ENCODE peak calls at places on chromosomes 16 and 17, in five cellular contexts. J is endothelial cell of umbilical vein, O is sigmoid colon, Y is IMR-90, V is testis. I is an unnamed sample.

GRCh38 chr17:12808723-12809122 is 19.4 kb downstream of the ARHGAP44 start:
- DNase-seq in J (no peak), O (no peak), Y (no peak), V (no peak), I (no peak)

GRCh38 chr16:21088646-21089538 is 61.8 kb downstream of the DNAH3 start:
- DNase-seq in J (no peak), O (no peak), Y (peak), V (no peak), I (no peak)

GRCh38 chr16:54054237-54054780 is 232.3 kb downstream of the IRX3 start:
- DNase-seq in J (no peak), O (no peak), Y (no peak), V (no peak), I (no peak)

GRCh38 chr16:56643080-56643778 is 4.8 kb downstream of the MT1A start:
- DNase-seq in J (no peak), O (peak), Y (no peak), V (peak), I (peak)

GRCh38 chr16:79767597-79768280 is 167.2 kb upstream of the MAF start:
- DNase-seq in J (no peak), O (no peak), Y (no peak), V (peak), I (no peak)

GRCh38 chr16:87166321-87166720 is 150.9 kb downstream of the C16orf95 start:
- DNase-seq in J (no peak), O (no peak), Y (no peak), V (no peak), I (no peak)

GRCh38 chr17:50712641-50713296 is 5.1 kb upstream of the ANKRD40 start:
- DNase-seq in J (no peak), O (no peak), Y (no peak), V (no peak), I (no peak)

GRCh38 chr17:46995841-46996571 is 17.0 kb upstream of the RPRML start:
- DNase-seq in J (peak), O (no peak), Y (peak), V (no peak), I (no peak)

DNA sequence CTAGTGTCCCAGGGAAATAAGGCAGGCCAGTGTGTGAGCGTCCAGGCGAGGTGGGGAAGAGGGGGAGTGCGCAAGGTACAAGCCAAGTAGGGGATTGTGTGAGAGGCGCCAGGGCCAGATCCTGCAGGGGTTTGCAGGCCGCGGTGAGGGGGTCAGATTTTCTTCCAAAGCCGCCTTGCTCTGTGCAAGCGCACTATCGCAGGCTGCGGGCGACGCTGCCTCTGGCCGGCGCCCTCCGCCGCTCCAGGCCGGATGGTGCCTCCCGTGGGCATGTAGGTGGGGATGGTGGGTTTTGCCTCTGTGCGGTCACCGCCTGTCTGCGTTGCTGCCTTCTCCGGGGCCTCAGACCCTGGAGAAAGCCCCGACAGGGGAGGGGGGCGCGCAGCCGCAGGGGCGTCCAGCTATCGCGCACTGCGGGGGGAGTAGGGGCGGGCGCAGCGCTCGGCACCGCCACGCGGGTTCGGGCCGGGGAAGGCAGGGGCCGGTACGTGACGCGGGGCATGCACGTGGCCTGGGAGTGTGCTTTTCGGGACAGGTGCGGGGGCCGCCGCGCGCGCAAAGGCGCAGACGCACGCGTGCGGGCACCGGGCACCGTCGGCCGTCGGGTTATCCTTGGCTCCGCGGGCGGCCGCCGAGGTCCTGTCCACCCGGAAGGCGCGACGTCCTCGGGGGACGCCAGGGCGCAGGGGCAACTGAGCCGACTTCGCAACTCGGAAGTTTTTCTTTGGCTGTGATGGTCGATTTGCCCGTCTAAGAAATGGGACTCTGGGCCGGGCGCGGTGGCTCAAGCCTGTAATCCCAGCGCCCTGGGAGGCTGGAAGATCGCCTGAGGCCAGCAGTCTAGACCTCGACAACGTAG is 1.1 kb upstream of the HAPSTR1 start:
- DNase-seq in J (peak), O (peak), Y (no peak), V (peak), I (peak)
- TF ChIP-seq POLR2A in J (no peak), O (no peak), Y (no peak), V (no peak), I (no peak)

DNA sequence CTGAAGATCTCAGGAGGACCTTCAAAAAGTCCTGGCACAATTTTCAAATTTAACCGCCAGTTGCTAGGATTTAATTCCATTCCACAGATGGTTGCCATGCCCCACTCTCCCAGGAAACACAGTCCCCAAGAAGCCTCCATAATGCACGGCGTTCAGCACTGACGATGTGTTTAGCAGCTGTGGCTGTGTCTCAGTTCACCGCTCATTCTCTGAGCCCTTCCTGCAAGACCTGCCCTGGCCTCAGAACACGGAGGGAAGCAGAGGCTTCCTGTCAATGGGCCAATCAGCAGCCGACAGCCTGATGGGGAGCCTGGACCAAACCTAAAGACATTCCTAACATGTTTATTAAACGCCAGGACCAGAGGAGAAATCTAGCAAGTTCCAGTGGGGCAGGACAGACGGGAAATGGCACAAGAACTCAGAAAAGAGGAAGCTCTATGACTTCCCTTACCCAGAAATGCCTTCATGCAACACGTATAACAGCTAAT is 4.9 kb downstream of the MYLK3 start:
- DNase-seq in J (peak), O (peak), Y (peak), V (peak), I (peak)
- TF ChIP-seq POLR2A in J (no peak), O (no peak), Y (no peak), V (no peak), I (no peak)

GRCh38 chr17:75501378-75502071 is 13.8 kb downstream of the CASKIN2 start:
- DNase-seq in J (no peak), O (no peak), Y (no peak), V (peak), I (no peak)
- TF ChIP-seq POLR2A in J (no peak), O (no peak), Y (no peak), V (no peak), I (no peak)

DNA sequence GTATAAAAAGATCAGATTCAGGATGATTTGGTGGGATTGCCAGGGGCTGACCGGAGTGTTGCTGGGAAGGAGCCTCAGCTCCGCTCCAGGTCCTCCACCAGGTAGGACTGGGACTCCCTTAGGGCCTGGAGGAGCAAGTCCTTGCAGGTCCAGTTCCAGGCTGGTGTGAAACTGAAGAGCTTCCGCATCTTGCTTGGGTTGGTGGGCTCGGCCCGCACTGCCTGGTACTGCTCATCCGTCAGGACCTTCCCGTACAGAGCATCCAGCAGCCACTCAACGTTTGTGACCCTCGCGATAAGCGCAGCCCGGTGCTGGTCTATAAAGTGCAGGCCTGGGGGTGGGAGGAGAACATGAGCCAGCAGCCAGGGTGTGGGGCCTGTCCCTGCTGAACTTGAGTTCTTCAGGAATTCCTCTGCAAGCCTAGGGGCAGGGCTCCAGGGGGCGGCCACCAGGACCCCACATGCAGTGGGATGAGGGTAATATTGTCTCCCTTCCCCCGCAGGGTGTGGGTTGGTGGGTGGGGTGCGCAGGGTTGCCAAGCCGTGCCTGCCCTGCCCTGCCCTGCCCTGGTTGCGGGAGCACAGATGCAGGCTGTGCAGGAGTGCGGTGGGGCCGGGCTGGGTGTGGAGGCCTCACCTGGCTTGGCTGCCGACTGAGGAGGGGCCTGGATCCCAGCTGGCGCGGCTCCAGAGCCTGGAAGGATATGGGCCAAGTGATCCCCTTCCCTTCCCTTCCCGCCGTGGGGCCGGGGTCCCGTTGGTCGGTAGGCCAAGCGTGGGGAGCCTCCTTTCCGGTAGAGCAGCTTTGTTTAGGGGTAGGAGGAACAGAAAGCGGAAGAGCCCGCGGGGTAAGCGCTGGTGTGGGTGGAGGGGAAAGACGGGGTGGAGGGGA is 804 bp downstream of the PYCARD start:
- DNase-seq in J (no peak), O (no peak), Y (no peak), V (no peak), I (no peak)
- TF ChIP-seq POLR2A in J (peak), O (no peak), Y (no peak), V (no peak), I (no peak)

GRCh38 chr17:1710807-1711553 is 803 bp upstream of the TLCD2 start:
- DNase-seq in J (peak), O (no peak), Y (no peak), V (no peak), I (no peak)

GRCh38 chr17:1712271-1712670 is 2.1 kb upstream of the TLCD2 start:
- DNase-seq in J (no peak), O (no peak), Y (no peak), V (no peak), I (no peak)

GRCh38 chr17:1711804-1712203 is 1.6 kb upstream of the TLCD2 start:
- DNase-seq in J (no peak), O (no peak), Y (no peak), V (no peak), I (no peak)

GRCh38 chr17:1709403-1709891 is 730 bp downstream of the TLCD2 start:
- DNase-seq in J (no peak), O (no peak), Y (no peak), V (no peak), I (no peak)

DNA sequence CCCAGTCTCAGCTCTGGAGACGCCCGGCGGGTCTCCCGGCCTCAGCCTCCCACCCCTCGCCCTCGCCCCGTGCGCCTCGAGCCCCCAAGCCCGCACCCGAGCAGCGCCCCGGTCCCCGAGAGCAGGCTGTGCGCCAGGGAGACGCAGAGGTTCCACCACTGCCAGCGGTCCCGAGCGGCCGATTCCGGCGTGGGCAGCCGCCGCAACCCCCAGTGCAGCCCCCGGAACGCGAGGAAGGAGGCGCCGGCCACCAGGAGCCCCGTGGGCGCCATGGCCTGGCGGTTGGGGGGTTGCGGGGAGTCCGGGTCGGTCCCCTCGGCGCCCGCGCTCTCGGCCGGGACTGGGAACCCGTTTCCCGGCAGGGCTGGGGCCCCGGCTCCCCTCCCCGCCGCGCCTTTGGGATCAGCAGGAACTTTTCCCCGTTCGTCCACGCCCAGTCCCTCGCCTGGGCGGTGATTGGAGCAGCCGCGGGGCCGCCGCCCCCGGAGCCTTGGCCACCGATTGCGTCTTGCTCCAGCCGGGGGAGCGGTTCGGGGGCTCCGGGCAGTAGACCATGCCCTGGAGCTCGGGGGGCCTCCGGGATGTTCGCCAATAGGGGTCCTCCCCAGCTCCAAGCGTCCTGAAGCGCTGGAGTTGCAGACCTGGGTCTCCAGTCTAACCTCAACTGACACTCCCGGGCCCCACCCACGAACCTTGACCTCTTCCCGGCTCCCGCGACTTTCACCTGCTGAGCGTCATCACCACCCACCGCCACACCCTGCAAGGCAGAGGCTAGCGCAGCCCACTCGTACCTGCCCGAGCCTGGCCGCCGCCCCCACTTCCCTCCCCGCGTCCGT is at the start of gene TLCD2:
- DNase-seq in J (peak), O (peak), Y (peak), V (peak), I (peak)
- TF ChIP-seq POLR2A in J (peak), O (peak), Y (peak), V (no peak), I (no peak)

GRCh38 chr17:8154608-8155152 is 2.5 kb upstream of the PER1 start:
- DNase-seq in J (no peak), O (no peak), Y (no peak), V (no peak), I (peak)

GRCh38 chr17:8156174-8156992 is 4.2 kb upstream of the PER1 start:
- DNase-seq in J (peak), O (peak), Y (peak), V (peak), I (peak)

GRCh38 chr17:8153957-8154607 is 1.9 kb upstream of the PER1 start:
- DNase-seq in J (peak), O (peak), Y (peak), V (peak), I (peak)

GRCh38 chr17:8153550-8153956 is 1.3 kb upstream of the PER1 start:
- DNase-seq in J (peak), O (peak), Y (peak), V (peak), I (peak)

DNA sequence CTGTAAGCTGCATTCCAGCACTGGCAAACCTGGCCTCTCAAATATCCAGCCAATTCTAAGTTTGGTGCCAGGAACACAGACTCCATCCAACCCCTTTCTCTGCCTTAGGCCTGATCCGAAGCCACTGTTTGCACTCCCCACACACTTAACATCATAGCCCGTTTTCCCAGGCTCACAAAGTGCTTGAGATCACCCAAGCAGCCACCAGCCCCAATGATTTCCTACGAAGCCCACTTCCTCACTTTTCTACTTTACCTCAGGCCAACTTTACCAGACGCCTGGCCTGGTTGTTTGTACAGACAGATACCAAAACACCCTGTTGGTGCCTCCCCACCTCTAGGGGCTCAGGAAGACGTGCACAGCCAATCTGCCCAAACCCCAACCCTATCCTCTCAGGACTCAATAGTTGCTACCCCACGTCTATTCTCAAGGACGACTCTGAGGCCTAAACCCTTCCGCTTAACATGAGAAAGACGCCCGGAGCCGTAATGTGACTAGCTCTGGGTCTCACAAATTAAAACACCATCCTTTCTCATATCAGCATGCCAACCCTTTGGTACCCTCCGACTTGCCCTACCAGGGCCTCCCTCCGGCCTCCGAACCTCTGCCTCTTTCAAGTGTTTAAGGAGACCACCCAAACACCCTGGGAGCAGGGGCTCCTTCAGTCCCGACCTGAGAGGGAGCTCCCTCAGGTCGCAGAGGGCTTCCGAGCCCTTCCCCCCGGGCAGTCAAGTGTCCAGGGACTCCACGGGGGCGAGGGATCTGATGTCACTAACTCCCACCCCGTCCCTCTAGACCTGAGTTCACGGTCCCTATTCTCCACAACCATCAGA is 3.4 kb upstream of the PER1 start:
- DNase-seq in J (no peak), O (peak), Y (no peak), V (no peak), I (no peak)
- TF ChIP-seq POLR2A in J (no peak), O (no peak), Y (no peak), V (no peak), I (no peak)

GRCh38 chr16:67964477-67965131 is 3.8 kb downstream of the SLC12A4 start:
- DNase-seq in J (no peak), O (no peak), Y (no peak), V (no peak), I (no peak)
- TF ChIP-seq POLR2A in J (no peak), O (no peak), Y (no peak), V (no peak), I (no peak)

GRCh38 chr16:741986-742629 is 1.3 kb upstream of the CIAO3 start:
- DNase-seq in J (no peak), O (no peak), Y (no peak), V (no peak), I (no peak)

GRCh38 chr16:740459-740763 is 386 bp downstream of the CIAO3 start:
- DNase-seq in J (no peak), O (no peak), Y (no peak), V (no peak), I (no peak)

GRCh38 chr16:739560-740458 is 988 bp downstream of the CIAO3 start:
- DNase-seq in J (no peak), O (no peak), Y (no peak), V (no peak), I (no peak)

GRCh38 chr16:743794-744500 is 3.1 kb upstream of the CIAO3 start:
- DNase-seq in J (no peak), O (no peak), Y (no peak), V (no peak), I (no peak)

DNA sequence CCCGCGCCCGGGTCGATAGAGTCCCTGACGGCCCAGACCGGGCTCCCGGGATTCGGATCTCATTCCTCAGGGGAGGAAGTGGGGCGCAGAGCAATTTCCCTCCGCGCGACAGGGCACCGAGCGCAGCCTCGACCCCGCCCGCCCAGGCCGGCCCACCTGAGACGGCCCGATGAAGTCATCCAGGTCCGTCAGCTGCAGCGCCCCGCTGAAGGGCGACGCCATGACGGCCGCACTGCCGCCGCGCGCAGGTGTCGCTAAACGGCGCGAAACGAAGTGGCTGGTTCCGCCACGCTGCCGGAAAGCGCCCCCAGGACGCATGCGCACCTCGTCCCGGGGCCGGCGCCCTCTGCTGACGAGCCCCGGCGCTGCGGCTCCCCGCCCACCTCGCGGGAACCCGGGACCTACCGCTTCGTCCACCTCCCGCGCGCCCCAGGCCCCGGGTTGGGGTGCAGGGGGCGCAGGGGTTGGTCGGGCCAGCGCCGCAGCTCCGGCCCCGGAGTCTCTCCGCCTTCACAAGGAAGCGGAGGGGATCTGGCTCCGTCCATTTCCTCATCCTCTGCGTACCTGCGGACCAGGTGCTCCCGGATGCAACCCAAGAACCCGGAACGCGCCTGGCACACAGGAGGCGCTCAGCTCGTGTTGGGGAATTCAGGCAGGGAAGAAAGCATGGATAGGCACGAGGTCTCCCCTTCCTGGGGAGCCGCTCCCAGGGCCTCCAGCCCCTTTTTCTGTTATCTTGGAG is at the start of gene CIAO3:
- DNase-seq in J (peak), O (peak), Y (peak), V (peak), I (peak)
- TF ChIP-seq POLR2A in J (peak), O (peak), Y (peak), V (no peak), I (peak)

I was measured in erythroblast.